ENCODE peak calls at places on chromosomes 16 and 17, in four cellular contexts. U is lower leg skin; X is GM12864; J is activated naive CD8-positive, alpha-beta T cell treated with anti-CD3 and anti-CD28 coated beads, Interleukin-2, amount 10 ng/mL, durations not matched to agents 7 days and 5 days. W is an unnamed sample.

GRCh38 chr17:68377771-68378201 is 79.5 kb downstream of the WIPI1 start:
- DNase-seq in J (no peak), X (no peak), U (no peak), W (no peak)

GRCh38 chr17:45841883-45842525 is 2.7 kb upstream of the SPPL2C start:
- DNase-seq in U (no peak), J (no peak), X (no peak), W (no peak)

GRCh38 chr16:3637371-3637923 is 17.0 kb upstream of the DNASE1 start:
- DNase-seq in X (no peak), U (peak; percentile 37), J (no peak), W (no peak)

GRCh38 chr17:64780096-64781012 is 118.2 kb upstream of the SMURF2 start:
- DNase-seq in J (peak; percentile 85), U (peak; percentile 94), X (no peak), W (no peak)

GRCh38 chr16:17470002-17470870 is 524 bp downstream of the XYLT1 start:
- DNase-seq in J (peak; percentile 65), X (no peak), U (peak; percentile 90), W (no peak)

GRCh38 chr16:22055881-22056280 is 36.5 kb upstream of the VWA3A start:
- DNase-seq in X (no peak), U (no peak), J (no peak), W (no peak)

GRCh38 chr16:47136101-47136820 is 7.5 kb downstream of the NETO2 start:
- DNase-seq in J (no peak), X (no peak), U (no peak), W (no peak)

GRCh38 chr17:37405955-37406634 is 541 bp downstream of the ACACA start:
- DNase-seq in X (no peak), J (no peak), U (no peak), W (no peak)

GRCh38 chr16:2707368-2708289 is 12.4 kb downstream of the PRSS27 start:
- DNase-seq in X (no peak), J (no peak), U (no peak), W (no peak)

GRCh38 chr16:57358527-57359095 is at the start of gene CCL22:
- DNase-seq in X (peak; percentile 70), J (no peak), U (peak; percentile 82), W (no peak)

GRCh38 chr16:78227855-78228254 is 128.4 kb downstream of the WWOX start:
- DNase-seq in U (no peak), J (no peak), X (no peak), W (no peak)

GRCh38 chr16:87540072-87540976 is 47.5 kb upstream of the ZCCHC14 start:
- DNase-seq in J (no peak), U (no peak), X (no peak), W (no peak)

GRCh38 chr17:47937915-47938314 is 3.5 kb upstream of the PNPO start:
- DNase-seq in X (no peak), J (no peak), U (no peak), W (no peak)

GRCh38 chr16:25633549-25633948 is 58.2 kb upstream of the HS3ST4 start:
- DNase-seq in X (peak; percentile 8), J (no peak), U (no peak), W (no peak)

GRCh38 chr16:1057252-1057932 is 15.2 kb upstream of the SSTR5 start:
- DNase-seq in U (no peak), X (no peak), J (peak; percentile 77), W (no peak)